ENCODE peak calls at places on chromosome 16, in five cellular contexts. B, A, K, Z and L are unnamed samples.

GRCh38 chr16:57268804-57269800 is 15.4 kb downstream of the PLLP start:
- DNase-seq in A (peak; percentile 59), K (no peak), Z (peak; percentile 39), B (peak; percentile 79), L (peak; percentile 52)

GRCh38 chr16:86038923-86039310 is 140.0 kb downstream of the IRF8 start:
- DNase-seq in B (no peak), A (no peak), Z (no peak), K (peak; percentile 65), L (peak; percentile 38)

GRCh38 chr16:67968440-67969285 is at the start of gene SLC12A4:
- DNase-seq in Z (peak; percentile 69), K (peak; percentile 96), B (peak; percentile 94), A (peak; percentile 96), L (peak; percentile 94)

GRCh38 chr16:84260766-84261165 is 21.0 kb upstream of the KCNG4 start:
- DNase-seq in K (no peak), A (peak; percentile 53), B (no peak), Z (no peak), L (no peak)

GRCh38 chr16:50741225-50741807 is 570 bp upstream of the CYLD start:
- DNase-seq in Z (no peak), K (no peak), B (peak; percentile 9), A (no peak), L (no peak)

GRCh38 chr16:85657267-85657650 is 31.5 kb downstream of the GINS2 start:
- DNase-seq in B (no peak), K (no peak), A (no peak), Z (no peak), L (no peak)

GRCh38 chr16:2019500-2019899 is at the start of gene NPW:
- DNase-seq in B (peak; percentile 39), K (peak; percentile 71), Z (no peak), A (no peak), L (no peak)

GRCh38 chr16:8936421-8936820 is 27.3 kb downstream of the USP7 start:
- DNase-seq in Z (peak; percentile 58), K (peak; percentile 91), B (peak; percentile 72), A (no peak), L (peak; percentile 84)

GRCh38 chr16:68395167-68395786 is 53.0 kb downstream of the SMPD3 start:
- DNase-seq in K (no peak), A (peak; percentile 35), Z (no peak), B (no peak), L (no peak)